ENCODE peak calls at places on chromosomes 4 and X, in six cellular contexts. E is body of pancreas, F is AG20443, O is choroid plexus epithelial cell, M is iPS-NIHi11, H is uterus. U is an unnamed sample.

GRCh38 chr4:98394134-98394533 is 132.9 kb downstream of the RAP1GDS1 start:
- DNase-seq in M (no peak), H (no peak), O (peak), E (no peak), F (no peak), U (no peak)

GRCh38 chr4:81355136-81355535 is 116.6 kb downstream of the RASGEF1B start:
- DNase-seq in E (no peak), M (no peak), F (no peak), O (no peak), H (no peak), U (no peak)

GRCh38 chr4:80361329-80361900 is 25.9 kb downstream of the CFAP299 start:
- DNase-seq in F (peak), H (no peak), M (peak), E (no peak), O (peak), U (no peak)

GRCh38 chr4:6271206-6271605 is 1.6 kb downstream of the WFS1 start:
- DNase-seq in O (no peak), F (no peak), H (no peak), E (no peak), M (no peak), U (peak)

GRCh38 chrX:100263650-100264049 is 146.4 kb downstream of the PCDH19 start:
- DNase-seq in E (no peak), M (no peak), H (no peak), F (no peak), O (no peak), U (no peak)

GRCh38 chrX:17005712-17006372 is 59.4 kb downstream of the REPS2 start:
- DNase-seq in M (no peak), O (peak), E (no peak), F (no peak), H (no peak), U (no peak)

GRCh38 chrX:98028691-98029090 is 1145.0 kb downstream of the RPA4 start:
- DNase-seq in M (no peak), F (no peak), E (no peak), H (no peak), O (no peak), U (no peak)

GRCh38 chrX:16678689-16679088 is 28.7 kb downstream of the S100G start:
- DNase-seq in E (no peak), M (no peak), F (no peak), O (peak), H (no peak), U (no peak)

GRCh38 chr4:5387457-5387856 is 320.9 kb downstream of the EVC2 start:
- DNase-seq in M (no peak), O (no peak), F (no peak), H (no peak), E (no peak), U (no peak)

GRCh38 chr4:687048-687974 is 1.6 kb downstream of the SLC49A3 start:
- DNase-seq in F (peak), O (peak), H (peak), E (peak), M (peak), U (peak)

GRCh38 chrX:12819231-12819630 is 28.0 kb downstream of the PRPS2 start:
- DNase-seq in O (peak), M (no peak), F (no peak), E (no peak), H (no peak), U (no peak)

GRCh38 chr4:186606593-186606992 is 51.2 kb upstream of the MTNR1A start:
- DNase-seq in O (peak), E (no peak), H (no peak), M (no peak), F (no peak), U (no peak)

GRCh38 chr4:75306496-75306895 is 207.7 kb downstream of the RCHY1 start:
- DNase-seq in E (no peak), F (no peak), H (no peak), O (no peak), M (no peak), U (no peak)

GRCh38 chrX:118495958-118496762 is 545 bp downstream of the DOCK11 start:
- DNase-seq in H (peak), M (peak), F (peak), O (no peak), E (peak), U (peak)

GRCh38 chr4:112312610-112313239 is 15.6 kb downstream of the ALPK1 start:
- DNase-seq in M (peak), H (no peak), F (no peak), O (no peak), E (no peak), U (peak)

GRCh38 chrX:138986235-138986634 is 274.7 kb upstream of the FGF13 start:
- DNase-seq in F (peak), H (no peak), M (no peak), O (no peak), E (no peak), U (no peak)

GRCh38 chrX:40085086-40085551 is 12.6 kb downstream of the BCOR start:
- DNase-seq in F (peak), M (no peak), H (no peak), E (peak), O (peak), U (peak)

GRCh38 chr4:152965614-152966013 is 29.5 kb downstream of the FHDC1 start:
- DNase-seq in E (no peak), F (no peak), O (no peak), H (no peak), M (no peak), U (no peak)

GRCh38 chrX:15913161-15913560 is 58.5 kb upstream of the AP1S2 start:
- DNase-seq in H (no peak), E (no peak), F (no peak), M (no peak), O (no peak), U (no peak)

GRCh38 chr4:24595662-24596061 is 11.3 kb upstream of the DHX15 start:
- DNase-seq in E (no peak), H (no peak), F (no peak), M (no peak), O (no peak), U (no peak)

GRCh38 chrX:53279296-53280237 is 1.8 kb downstream of the IQSEC2 start:
- DNase-seq in M (no peak), E (no peak), H (no peak), O (no peak), F (no peak), U (no peak)

GRCh38 chr4:101393256-101393655 is 45.9 kb upstream of the PPP3CA start:
- DNase-seq in M (peak), H (no peak), E (no peak), F (peak), O (peak), U (peak)

GRCh38 chr4:137116144-137116543 is 416.1 kb downstream of the PCDH18 start:
- DNase-seq in E (no peak), F (no peak), M (no peak), H (no peak), O (no peak), U (no peak)

GRCh38 chr4:16289872-16290554 is 63.7 kb upstream of the TAPT1 start:
- DNase-seq in E (no peak), H (no peak), O (peak), M (peak), F (peak), U (peak)

GRCh38 chr4:40333921-40334352 is 1.2 kb upstream of the CHRNA9 start:
- DNase-seq in E (no peak), O (peak), M (peak), F (peak), H (no peak), U (peak)

GRCh38 chrX:151974336-151975227 is at the start of gene GABRE:
- DNase-seq in O (peak), F (peak), H (peak), M (peak), E (peak), U (peak)

GRCh38 chr4:123659759-123660158 is 263.2 kb downstream of the SPRY1 start:
- DNase-seq in O (peak), M (peak), H (no peak), F (no peak), E (no peak), U (no peak)

GRCh38 chr4:106565727-106566126 is 197.1 kb upstream of the GIMD1 start:
- DNase-seq in O (peak), H (no peak), E (no peak), M (no peak), F (no peak), U (no peak)

GRCh38 chr4:151921811-151922210 is 161.0 kb upstream of the GATB start:
- DNase-seq in M (no peak), E (no peak), O (peak), H (no peak), F (peak), U (peak)

GRCh38 chrX:73683236-73683859 is 120.4 kb downstream of the CHIC1 start:
- DNase-seq in M (no peak), H (no peak), O (peak), E (no peak), F (peak), U (no peak)

GRCh38 chrX:103254171-103254824 is 657 bp downstream of the TCEAL8 start:
- DNase-seq in H (peak), O (peak), E (peak), F (peak), M (peak), U (no peak)

GRCh38 chr4:26321326-26322276 is 787 bp downstream of the RBPJ start:
- DNase-seq in F (no peak), H (peak), E (peak), M (peak), O (peak), U (peak)

GRCh38 chr4:158282252-158282651 is 72.0 kb downstream of the TMEM144 start:
- DNase-seq in F (peak), M (no peak), E (no peak), H (no peak), O (peak), U (no peak)

GRCh38 chr4:174283507-174284180 is at the start of the genes CEP44 and FBXO8:
- DNase-seq in M (peak), H (peak), F (peak), O (peak), E (peak), U (peak)

GRCh38 chr4:19254476-19254875 is 997.2 kb upstream of the SLIT2 start:
- DNase-seq in O (peak), E (no peak), M (no peak), F (no peak), H (no peak), U (peak)

GRCh38 chr4:111283066-111283677 is 660.3 kb upstream of the PITX2 start:
- DNase-seq in O (peak), E (peak), H (peak), F (peak), M (peak), U (peak)

GRCh38 chrX:19285857-19286256 is 57.9 kb upstream of the PDHA1 start:
- DNase-seq in F (no peak), M (no peak), H (no peak), E (no peak), O (no peak), U (no peak)

GRCh38 chrX:130378008-130378669 is 7.3 kb downstream of the GPR119 start:
- DNase-seq in M (no peak), H (no peak), E (peak), F (no peak), O (no peak), U (no peak)